ENCODE peak calls at places on chromosomes 5 and 9, in nine cellular contexts. One of them, this sample, is unnamed.

GRCh38 chr9:81381694-81382093 is 307.7 kb downstream of the TLE1 start:
- DNase-seq in activated T-cell treated with anti-CD3 and anti-CD28 coated beads for 1 hour: no peak
- DNase-seq in EL: no peak
- DNase-seq in SW480: no peak
- DNase-seq in AG04449: no peak
- DNase-seq in heart left ventricle: no peak
- DNase-seq in foreskin fibroblast: no peak
- DNase-seq in CD4-positive, alpha-beta T cell: no peak
- DNase-seq in A549: no peak
- DNase-seq in this sample: no peak

GRCh38 chr9:34957492-34958410 is at the start of gene PHF24:
- DNase-seq in activated T-cell treated with anti-CD3 and anti-CD28 coated beads for 1 hour: no peak
- DNase-seq in EL: peak
- DNase-seq in SW480: no peak
- DNase-seq in AG04449: no peak
- DNase-seq in heart left ventricle: no peak
- DNase-seq in foreskin fibroblast: no peak
- DNase-seq in CD4-positive, alpha-beta T cell: no peak
- DNase-seq in A549: no peak
- DNase-seq in this sample: no peak

GRCh38 chr5:149419532-149420485 is 40.7 kb upstream of the IL17B start:
- DNase-seq in activated T-cell treated with anti-CD3 and anti-CD28 coated beads for 1 hour: no peak
- DNase-seq in EL: no peak
- DNase-seq in SW480: no peak
- DNase-seq in AG04449: no peak
- DNase-seq in heart left ventricle: peak
- DNase-seq in foreskin fibroblast: no peak
- DNase-seq in CD4-positive, alpha-beta T cell: no peak
- DNase-seq in A549: no peak
- DNase-seq in this sample: no peak

GRCh38 chr9:128393171-128393761 is 22.1 kb downstream of the URM1 start:
- DNase-seq in activated T-cell treated with anti-CD3 and anti-CD28 coated beads for 1 hour: no peak
- DNase-seq in EL: no peak
- DNase-seq in SW480: no peak
- DNase-seq in AG04449: no peak
- DNase-seq in heart left ventricle: no peak
- DNase-seq in foreskin fibroblast: no peak
- DNase-seq in CD4-positive, alpha-beta T cell: no peak
- DNase-seq in A549: no peak
- DNase-seq in this sample: no peak

GRCh38 chr5:160887780-160888179 is 35.8 kb upstream of the ATP10B start:
- DNase-seq in activated T-cell treated with anti-CD3 and anti-CD28 coated beads for 1 hour: no peak
- DNase-seq in EL: no peak
- DNase-seq in SW480: no peak
- DNase-seq in AG04449: no peak
- DNase-seq in heart left ventricle: no peak
- DNase-seq in foreskin fibroblast: no peak
- DNase-seq in CD4-positive, alpha-beta T cell: no peak
- DNase-seq in A549: no peak
- DNase-seq in this sample: no peak

GRCh38 chr5:4215143-4215542 is 619.5 kb downstream of the IRX1 start:
- DNase-seq in activated T-cell treated with anti-CD3 and anti-CD28 coated beads for 1 hour: no peak
- DNase-seq in EL: no peak
- DNase-seq in SW480: no peak
- DNase-seq in AG04449: no peak
- DNase-seq in heart left ventricle: no peak
- DNase-seq in foreskin fibroblast: no peak
- DNase-seq in CD4-positive, alpha-beta T cell: no peak
- DNase-seq in A549: no peak
- DNase-seq in this sample: no peak

GRCh38 chr5:95835682-95836405 is 13.3 kb upstream of the GLRX start:
- DNase-seq in activated T-cell treated with anti-CD3 and anti-CD28 coated beads for 1 hour: no peak
- DNase-seq in EL: no peak
- DNase-seq in SW480: no peak
- DNase-seq in AG04449: no peak
- DNase-seq in heart left ventricle: no peak
- DNase-seq in foreskin fibroblast: no peak
- DNase-seq in CD4-positive, alpha-beta T cell: peak
- DNase-seq in A549: no peak
- DNase-seq in this sample: no peak

GRCh38 chr5:2740051-2740848 is 11.2 kb downstream of the IRX2 start:
- DNase-seq in activated T-cell treated with anti-CD3 and anti-CD28 coated beads for 1 hour: no peak
- DNase-seq in EL: no peak
- DNase-seq in SW480: no peak
- DNase-seq in AG04449: no peak
- DNase-seq in heart left ventricle: no peak
- DNase-seq in foreskin fibroblast: no peak
- DNase-seq in CD4-positive, alpha-beta T cell: no peak
- DNase-seq in A549: no peak
- DNase-seq in this sample: no peak

GRCh38 chr9:72749276-72749675 is 203.6 kb downstream of the ALDH1A1 start:
- DNase-seq in activated T-cell treated with anti-CD3 and anti-CD28 coated beads for 1 hour: no peak
- DNase-seq in EL: no peak
- DNase-seq in SW480: no peak
- DNase-seq in AG04449: no peak
- DNase-seq in heart left ventricle: no peak
- DNase-seq in foreskin fibroblast: no peak
- DNase-seq in CD4-positive, alpha-beta T cell: no peak
- DNase-seq in A549: no peak
- DNase-seq in this sample: no peak

GRCh38 chr5:73630760-73631159 is 4.8 kb downstream of the ARHGEF28 start:
- DNase-seq in activated T-cell treated with anti-CD3 and anti-CD28 coated beads for 1 hour: no peak
- DNase-seq in EL: no peak
- DNase-seq in SW480: no peak
- DNase-seq in AG04449: no peak
- DNase-seq in heart left ventricle: no peak
- DNase-seq in foreskin fibroblast: no peak
- DNase-seq in CD4-positive, alpha-beta T cell: no peak
- DNase-seq in A549: no peak
- DNase-seq in this sample: no peak